ENCODE peak calls at places on chromosomes 13 and 19, in five cellular contexts. T, F, G, A and Y are unnamed samples.

GRCh38 chr19:54665530-54665929 is 2.7 kb downstream of the LILRB4 start:
- DNase-seq in A (no peak), G (no peak), T (no peak), F (no peak), Y (no peak)

GRCh38 chr13:111253334-111253872 is 67.0 kb upstream of the TEX29 start:
- DNase-seq in F (no peak), A (no peak), G (no peak), T (no peak), Y (no peak)

GRCh38 chr13:104683789-104684188 is 1617.6 kb upstream of the SLC10A2 start:
- DNase-seq in A (no peak), T (no peak), G (no peak), F (no peak), Y (no peak)

GRCh38 chr13:39047560-39047959 is 9.3 kb downstream of the NHLRC3 start:
- DNase-seq in G (no peak), F (no peak), A (no peak), T (peak; percentile 19), Y (peak; percentile 14)

GRCh38 chr13:86945596-86945995 is 725.6 kb upstream of the SLITRK5 start:
- DNase-seq in T (no peak), F (no peak), A (no peak), G (no peak), Y (no peak)

GRCh38 chr19:46722004-46722380 is 5.1 kb upstream of the PRKD2 start:
- DNase-seq in A (no peak), G (no peak), F (no peak), T (no peak), Y (no peak)

GRCh38 chr19:633786-634639 is 676 bp upstream of the POLRMT start:
- DNase-seq in F (no peak), A (no peak), G (peak; percentile 5), T (no peak), Y (peak; percentile 27)

GRCh38 chr13:97385854-97386253 is 48.1 kb upstream of the RAP2A start:
- DNase-seq in F (no peak), G (no peak), A (no peak), T (no peak), Y (no peak)

GRCh38 chr13:59094149-59094548 is 1069.6 kb downstream of the DIAPH3 start:
- DNase-seq in T (no peak), A (no peak), F (no peak), G (no peak), Y (no peak)

GRCh38 chr19:18666784-18667183 is 16.7 kb upstream of the CRTC1 start:
- DNase-seq in T (no peak), A (no peak), G (no peak), F (no peak), Y (no peak)